ENCODE peak calls at places on chromosome 20, in eight cellular contexts. One of them, this sample, is unnamed.

GRCh38 chr20:55488593-55488992 is 516.7 kb downstream of the CBLN4 start:
- DNase-seq in HL-60: no peak
- DNase-seq in transverse colon: no peak
- DNase-seq in HCT116: no peak
- DNase-seq in stomach: no peak
- DNase-seq in K562: no peak
- DNase-seq in suprapubic skin: no peak
- DNase-seq in spleen: no peak
- DNase-seq in this sample: no peak

GRCh38 chr20:59611286-59611685 is 6.9 kb downstream of the PHACTR3 start:
- DNase-seq in HCT116: no peak
- DNase-seq in spleen: peak; percentile 42
- DNase-seq in stomach: no peak
- DNase-seq in transverse colon: no peak
- DNase-seq in K562: no peak
- DNase-seq in suprapubic skin: no peak
- DNase-seq in HL-60: no peak
- DNase-seq in this sample: no peak

GRCh38 chr20:10447028-10447427 is 11.9 kb downstream of the SLX4IP start:
- DNase-seq in HL-60: peak; percentile 70
- DNase-seq in stomach: peak; percentile 30
- DNase-seq in HCT116: peak; percentile 67
- DNase-seq in spleen: no peak
- DNase-seq in K562: peak; percentile 36
- DNase-seq in transverse colon: peak; percentile 36
- DNase-seq in suprapubic skin: no peak
- DNase-seq in this sample: no peak

GRCh38 chr20:46709459-46710148 is at the start of gene SLC2A10:
- DNase-seq in HCT116: no peak
- DNase-seq in HL-60: no peak
- DNase-seq in stomach: peak; percentile 73
- DNase-seq in K562: peak; percentile 46
- DNase-seq in suprapubic skin: peak; percentile 80
- DNase-seq in spleen: no peak
- DNase-seq in transverse colon: peak; percentile 70
- DNase-seq in this sample: peak; percentile 55

GRCh38 chr20:58669287-58670006 is 18.4 kb downstream of the STX16 start:
- DNase-seq in transverse colon: no peak
- DNase-seq in K562: no peak
- DNase-seq in suprapubic skin: no peak
- DNase-seq in spleen: no peak
- DNase-seq in HL-60: no peak
- DNase-seq in HCT116: no peak
- DNase-seq in stomach: no peak
- DNase-seq in this sample: no peak

GRCh38 chr20:37944456-37944981 is 41.6 kb downstream of the VSTM2L start:
- DNase-seq in HL-60: no peak
- DNase-seq in transverse colon: no peak
- DNase-seq in K562: no peak
- DNase-seq in stomach: peak; percentile 21
- DNase-seq in HCT116: no peak
- DNase-seq in spleen: no peak
- DNase-seq in suprapubic skin: peak; percentile 44
- DNase-seq in this sample: no peak

GRCh38 chr20:59994697-59995122 is 36.5 kb downstream of the CDH26 start:
- DNase-seq in spleen: no peak
- DNase-seq in suprapubic skin: no peak
- DNase-seq in transverse colon: peak; percentile 26
- DNase-seq in stomach: peak; percentile 48
- DNase-seq in K562: peak; percentile 16
- DNase-seq in HCT116: peak; percentile 55
- DNase-seq in HL-60: no peak
- DNase-seq in this sample: peak; percentile 70

GRCh38 chr20:3706774-3707507 is 5.5 kb downstream of the SIGLEC1 start:
- DNase-seq in spleen: peak; percentile 42
- DNase-seq in HL-60: no peak
- DNase-seq in transverse colon: no peak
- DNase-seq in HCT116: no peak
- DNase-seq in suprapubic skin: no peak
- DNase-seq in stomach: no peak
- DNase-seq in K562: no peak
- DNase-seq in this sample: no peak

GRCh38 chr20:9506337-9506821 is 8.0 kb upstream of the LAMP5 start:
- DNase-seq in transverse colon: no peak
- DNase-seq in suprapubic skin: no peak
- DNase-seq in spleen: no peak
- DNase-seq in K562: no peak
- DNase-seq in HL-60: no peak
- DNase-seq in HCT116: no peak
- DNase-seq in stomach: no peak
- DNase-seq in this sample: no peak

GRCh38 chr20:8795404-8795803 is 273.5 kb upstream of the PLCB4 start:
- DNase-seq in HCT116: no peak
- DNase-seq in spleen: no peak
- DNase-seq in stomach: no peak
- DNase-seq in transverse colon: no peak
- DNase-seq in HL-60: no peak
- DNase-seq in suprapubic skin: no peak
- DNase-seq in K562: no peak
- DNase-seq in this sample: no peak

GRCh38 chr20:47489448-47489872 is 12.2 kb upstream of the NCOA3 start:
- DNase-seq in spleen: peak; percentile 79
- DNase-seq in transverse colon: peak; percentile 37
- DNase-seq in K562: no peak
- DNase-seq in HL-60: peak; percentile 66
- DNase-seq in HCT116: no peak
- DNase-seq in stomach: no peak
- DNase-seq in suprapubic skin: no peak
- DNase-seq in this sample: no peak

GRCh38 chr20:35320396-35321126 is 28.3 kb upstream of the FAM83C start:
- DNase-seq in HCT116: peak; percentile 65
- DNase-seq in stomach: no peak
- DNase-seq in transverse colon: no peak
- DNase-seq in HL-60: no peak
- DNase-seq in suprapubic skin: no peak
- DNase-seq in K562: no peak
- DNase-seq in spleen: no peak
- DNase-seq in this sample: no peak

DNA sequence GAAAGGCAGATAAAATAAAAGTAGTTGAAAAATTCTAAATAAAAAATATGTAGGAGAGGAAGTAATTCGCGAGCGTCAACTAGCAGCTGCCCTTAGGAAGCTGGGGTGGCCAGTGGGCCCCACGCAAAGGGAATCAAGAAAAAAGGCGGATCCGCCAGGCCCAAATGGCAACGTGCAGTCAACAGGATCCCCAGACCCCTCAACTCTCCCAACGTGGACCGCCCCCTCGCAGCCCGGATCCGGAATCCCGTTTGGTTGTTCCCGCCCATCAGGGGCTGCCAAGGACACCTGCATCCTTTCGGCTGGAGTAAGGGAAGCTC is 296 bp downstream of the DZANK1 start:
- DNase-seq in stomach: no peak
- DNase-seq in HL-60: no peak
- DNase-seq in suprapubic skin: no peak
- DNase-seq in spleen: no peak
- DNase-seq in transverse colon: no peak
- DNase-seq in HCT116: no peak
- DNase-seq in K562: no peak
- DNase-seq in this sample: no peak
- TF ChIP-seq POLR2AphosphoS5 in stomach: no peak
- TF ChIP-seq POLR2AphosphoS5 in HL-60: no peak
- TF ChIP-seq POLR2AphosphoS5 in suprapubic skin: no peak
- TF ChIP-seq POLR2AphosphoS5 in spleen: no peak
- TF ChIP-seq POLR2AphosphoS5 in transverse colon: no peak
- TF ChIP-seq POLR2AphosphoS5 in HCT116: peak; percentile 63
- TF ChIP-seq POLR2AphosphoS5 in K562: no peak
- TF ChIP-seq POLR2AphosphoS5 in this sample: no peak

GRCh38 chr20:43914286-43914685 is 366 bp upstream of the TOX2 start:
- DNase-seq in transverse colon: no peak
- DNase-seq in spleen: no peak
- DNase-seq in suprapubic skin: no peak
- DNase-seq in K562: no peak
- DNase-seq in stomach: no peak
- DNase-seq in HL-60: no peak
- DNase-seq in HCT116: no peak
- DNase-seq in this sample: no peak

GRCh38 chr20:43914697-43915208 is at the start of gene TOX2:
- DNase-seq in suprapubic skin: no peak
- DNase-seq in HCT116: no peak
- DNase-seq in HL-60: no peak
- DNase-seq in stomach: no peak
- DNase-seq in K562: peak; percentile 25
- DNase-seq in transverse colon: peak; percentile 62
- DNase-seq in spleen: peak; percentile 86
- DNase-seq in this sample: no peak

GRCh38 chr20:43916073-43916874 is 1.6 kb downstream of the TOX2 start:
- DNase-seq in suprapubic skin: no peak
- DNase-seq in HL-60: no peak
- DNase-seq in spleen: no peak
- DNase-seq in stomach: no peak
- DNase-seq in HCT116: no peak
- DNase-seq in transverse colon: no peak
- DNase-seq in K562: no peak
- DNase-seq in this sample: no peak

GRCh38 chr20:43916875-43917371 is 2.3 kb downstream of the TOX2 start:
- DNase-seq in spleen: no peak
- DNase-seq in K562: no peak
- DNase-seq in transverse colon: no peak
- DNase-seq in stomach: no peak
- DNase-seq in HL-60: no peak
- DNase-seq in suprapubic skin: peak; percentile 49
- DNase-seq in HCT116: no peak
- DNase-seq in this sample: no peak

DNA sequence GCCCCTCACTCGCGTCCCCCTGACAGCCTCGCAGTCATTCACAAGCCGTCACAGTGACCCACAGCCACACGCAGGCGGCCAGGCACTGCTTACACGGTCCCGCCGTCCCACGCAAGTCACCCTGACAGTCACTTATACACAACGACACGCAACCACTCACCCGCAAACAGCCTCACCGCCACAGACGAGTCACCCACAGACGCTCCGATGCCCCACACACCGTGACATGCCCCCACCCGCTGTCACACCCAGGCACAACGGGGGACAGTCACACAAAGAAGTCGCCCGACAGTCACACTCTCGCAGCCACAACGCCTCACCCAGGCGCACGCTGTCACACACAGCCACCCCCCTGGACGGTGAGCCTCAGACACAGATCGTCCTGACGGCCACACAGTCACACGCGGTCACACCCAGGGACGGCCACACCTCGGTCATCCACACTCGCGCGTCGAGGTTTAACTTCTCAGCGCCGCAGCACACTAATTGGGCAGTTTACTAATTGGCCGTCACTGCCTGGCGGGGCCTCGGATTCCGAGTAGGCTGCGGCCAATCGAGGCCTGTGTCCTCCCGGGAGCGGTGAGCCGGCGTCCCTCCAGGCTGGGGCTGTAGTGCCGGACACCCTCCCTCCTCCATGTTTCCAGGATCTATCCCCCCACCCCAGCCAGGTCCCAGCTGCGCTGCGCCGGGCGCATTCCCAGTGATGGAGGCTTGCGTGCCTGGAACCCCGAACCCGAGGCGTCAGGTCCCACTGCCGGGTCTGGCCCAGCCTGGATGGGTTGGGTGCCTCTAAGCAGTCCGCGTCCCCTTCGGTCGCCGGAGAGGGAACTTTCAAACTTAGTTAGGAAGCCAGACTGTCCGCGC is 789 bp downstream of the TOX2 start:
- DNase-seq in suprapubic skin: no peak
- DNase-seq in HCT116: no peak
- DNase-seq in K562: no peak
- DNase-seq in stomach: no peak
- DNase-seq in spleen: no peak
- DNase-seq in transverse colon: peak; percentile 30
- DNase-seq in HL-60: no peak
- DNase-seq in this sample: no peak
- TF ChIP-seq POLR2AphosphoS5 in suprapubic skin: no peak
- TF ChIP-seq POLR2AphosphoS5 in HCT116: no peak
- TF ChIP-seq POLR2AphosphoS5 in K562: no peak
- TF ChIP-seq POLR2AphosphoS5 in stomach: no peak
- TF ChIP-seq POLR2AphosphoS5 in spleen: no peak
- TF ChIP-seq POLR2AphosphoS5 in transverse colon: no peak
- TF ChIP-seq POLR2AphosphoS5 in HL-60: no peak
- TF ChIP-seq POLR2AphosphoS5 in this sample: no peak

DNA sequence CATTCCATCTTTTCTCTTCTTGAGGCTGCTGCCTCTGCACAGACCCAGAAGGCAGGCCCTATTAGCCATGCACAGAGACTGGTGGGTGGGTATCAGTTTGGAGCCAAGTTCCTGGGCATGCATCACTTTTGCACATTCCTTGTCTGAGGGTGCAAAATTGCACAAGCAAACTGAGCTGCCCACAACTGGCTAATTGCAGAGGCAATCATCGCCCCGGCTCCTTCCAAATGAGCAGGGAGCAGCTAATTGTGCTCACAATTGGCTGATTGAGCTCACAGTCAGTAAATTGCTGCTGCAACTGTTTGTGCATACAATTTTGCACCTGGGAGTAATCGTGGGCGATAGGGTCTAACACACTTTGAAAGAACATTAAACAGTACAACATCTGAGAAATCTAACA is 511.4 kb downstream of the DHX35 start:
- DNase-seq in HCT116: no peak
- DNase-seq in transverse colon: no peak
- DNase-seq in suprapubic skin: no peak
- DNase-seq in HL-60: no peak
- DNase-seq in K562: no peak
- DNase-seq in stomach: no peak
- DNase-seq in spleen: no peak
- DNase-seq in this sample: no peak
- TF ChIP-seq POLR2AphosphoS5 in HCT116: no peak
- TF ChIP-seq POLR2AphosphoS5 in transverse colon: no peak
- TF ChIP-seq POLR2AphosphoS5 in suprapubic skin: no peak
- TF ChIP-seq POLR2AphosphoS5 in HL-60: no peak
- TF ChIP-seq POLR2AphosphoS5 in K562: no peak
- TF ChIP-seq POLR2AphosphoS5 in stomach: no peak
- TF ChIP-seq POLR2AphosphoS5 in spleen: no peak
- TF ChIP-seq POLR2AphosphoS5 in this sample: no peak

GRCh38 chr20:63625771-63626423 is 1.0 kb downstream of the GMEB2 start:
- DNase-seq in suprapubic skin: no peak
- DNase-seq in HL-60: no peak
- DNase-seq in transverse colon: peak; percentile 27
- DNase-seq in K562: peak; percentile 45
- DNase-seq in stomach: no peak
- DNase-seq in spleen: peak; percentile 91
- DNase-seq in HCT116: no peak
- DNase-seq in this sample: no peak
- TF ChIP-seq POLR2AphosphoS5 in suprapubic skin: no peak
- TF ChIP-seq POLR2AphosphoS5 in HL-60: no peak
- TF ChIP-seq POLR2AphosphoS5 in transverse colon: no peak
- TF ChIP-seq POLR2AphosphoS5 in K562: no peak
- TF ChIP-seq POLR2AphosphoS5 in stomach: no peak
- TF ChIP-seq POLR2AphosphoS5 in spleen: no peak
- TF ChIP-seq POLR2AphosphoS5 in HCT116: no peak
- TF ChIP-seq POLR2AphosphoS5 in this sample: no peak

GRCh38 chr20:5173763-5174162 is 47.0 kb downstream of the CDS2 start:
- DNase-seq in spleen: no peak
- DNase-seq in stomach: no peak
- DNase-seq in K562: no peak
- DNase-seq in transverse colon: no peak
- DNase-seq in HCT116: no peak
- DNase-seq in suprapubic skin: no peak
- DNase-seq in HL-60: no peak
- DNase-seq in this sample: no peak
- TF ChIP-seq POLR2AphosphoS5 in spleen: no peak
- TF ChIP-seq POLR2AphosphoS5 in stomach: no peak
- TF ChIP-seq POLR2AphosphoS5 in K562: no peak
- TF ChIP-seq POLR2AphosphoS5 in transverse colon: no peak
- TF ChIP-seq POLR2AphosphoS5 in HCT116: no peak
- TF ChIP-seq POLR2AphosphoS5 in suprapubic skin: no peak
- TF ChIP-seq POLR2AphosphoS5 in HL-60: no peak
- TF ChIP-seq POLR2AphosphoS5 in this sample: no peak